ENCODE peak calls at places on chromosomes 6 and 20, in nine cellular contexts. D is mammary epithelial cell; X is brain microvascular endothelial cell; K is tibial artery; G is CD4-positive, alpha-beta memory T cell; O is heart right ventricle; B is astrocyte; W is CD8-positive, alpha-beta memory T cell; S is colonic mucosa. T is an unnamed sample.

GRCh38 chr20:37562695-37563480 is 35.2 kb upstream of the BLCAP start:
- DNase-seq in D (no peak), X (no peak), K (no peak), G (no peak), O (no peak), B (no peak), W (no peak), S (no peak), T (no peak)

GRCh38 chr6:129863664-129864063 is 2.5 kb upstream of the TMEM244 start:
- DNase-seq in D (peak), X (peak), K (no peak), G (no peak), O (no peak), B (peak), W (no peak), S (no peak), T (peak)

GRCh38 chr6:31738048-31738979 is 1.5 kb upstream of the MSH5 start:
- DNase-seq in D (peak), X (peak), K (peak), G (peak), O (peak), B (peak), W (peak), S (peak), T (peak)

GRCh38 chr20:57221916-57222630 is 44.4 kb downstream of the BMP7 start:
- DNase-seq in D (no peak), X (no peak), K (no peak), G (no peak), O (no peak), B (no peak), W (no peak), S (no peak), T (no peak)

GRCh38 chr6:45472383-45472782 is 94.6 kb upstream of the SUPT3H start:
- DNase-seq in D (no peak), X (peak), K (no peak), G (no peak), O (peak), B (peak), W (no peak), S (no peak), T (no peak)

GRCh38 chr20:3071266-3071609 is 182 bp upstream of the OXT start:
- DNase-seq in D (no peak), X (no peak), K (no peak), G (no peak), O (no peak), B (no peak), W (no peak), S (no peak), T (no peak)

GRCh38 chr6:111171577-111172400 is 84.5 kb downstream of the SLC16A10 start:
- DNase-seq in D (peak), X (no peak), K (no peak), G (no peak), O (no peak), B (no peak), W (no peak), S (no peak), T (no peak)

GRCh38 chr6:51963980-51964379 is 123.4 kb downstream of the PKHD1 start:
- DNase-seq in D (no peak), X (no peak), K (no peak), G (no peak), O (no peak), B (no peak), W (no peak), S (no peak), T (no peak)

GRCh38 chr6:79640146-79641111 is 9.3 kb downstream of the SH3BGRL2 start:
- DNase-seq in D (no peak), X (no peak), K (no peak), G (no peak), O (peak), B (no peak), W (no peak), S (no peak), T (no peak)

GRCh38 chr6:56314683-56315523 is 67.5 kb upstream of the COL21A1 start:
- DNase-seq in D (peak), X (peak), K (no peak), G (no peak), O (no peak), B (peak), W (no peak), S (no peak), T (peak)

GRCh38 chr6:164690241-164690640 is 619.2 kb downstream of the C6orf118 start:
- DNase-seq in D (no peak), X (no peak), K (no peak), G (no peak), O (no peak), B (peak), W (no peak), S (no peak), T (no peak)
- H3K27ac ChIP-seq in D (no peak), X (no peak), K (no peak), G (no peak), O (no peak), B (no peak), W (no peak), S (no peak), T (no peak)

GRCh38 chr6:137731960-137732616 is 135.0 kb upstream of the TNFAIP3 start:
- DNase-seq in D (peak), X (peak), K (no peak), G (no peak), O (no peak), B (peak), W (no peak), S (no peak), T (peak)
- H3K27ac ChIP-seq in D (no peak), X (peak), K (no peak), G (no peak), O (peak), B (no peak), W (no peak), S (peak), T (no peak)

GRCh38 chr6:26129656-26130055 is 42.4 kb downstream of the HFE start:
- DNase-seq in D (no peak), X (no peak), K (no peak), G (peak), O (no peak), B (no peak), W (no peak), S (no peak), T (no peak)
- H3K27ac ChIP-seq in D (no peak), X (no peak), K (no peak), G (no peak), O (no peak), B (no peak), W (no peak), S (no peak), T (no peak)

GRCh38 chr20:34561661-34562060 is 3.1 kb downstream of the MAP1LC3A start:
- DNase-seq in D (no peak), X (no peak), K (no peak), G (no peak), O (no peak), B (no peak), W (no peak), S (no peak), T (no peak)
- H3K27ac ChIP-seq in D (no peak), X (no peak), K (no peak), G (no peak), O (no peak), B (no peak), W (no peak), S (no peak), T (peak)

GRCh38 chr6:23457321-23457720 is 668.7 kb upstream of the NRSN1 start:
- DNase-seq in D (no peak), X (no peak), K (no peak), G (no peak), O (no peak), B (no peak), W (no peak), S (no peak), T (no peak)

GRCh38 chr6:23454090-23454998 is 671.7 kb upstream of the NRSN1 start:
- DNase-seq in D (peak), X (peak), K (no peak), G (no peak), O (no peak), B (peak), W (no peak), S (no peak), T (peak)

GRCh38 chr6:23455754-23456153 is 670.3 kb upstream of the NRSN1 start:
- DNase-seq in D (no peak), X (no peak), K (no peak), G (no peak), O (no peak), B (no peak), W (no peak), S (no peak), T (no peak)

GRCh38 chr6:23456396-23456795 is 669.6 kb upstream of the NRSN1 start:
- DNase-seq in D (no peak), X (peak), K (no peak), G (no peak), O (no peak), B (no peak), W (no peak), S (no peak), T (no peak)
- H3K27ac ChIP-seq in D (no peak), X (no peak), K (no peak), G (no peak), O (no peak), B (no peak), W (no peak), S (no peak), T (no peak)

GRCh38 chr6:2961971-2962370 is 9.4 kb downstream of the SERPINB6 start:
- DNase-seq in D (no peak), X (no peak), K (no peak), G (no peak), O (no peak), B (no peak), W (no peak), S (peak), T (no peak)

GRCh38 chr6:2963756-2964155 is 7.6 kb downstream of the SERPINB6 start:
- DNase-seq in D (no peak), X (no peak), K (no peak), G (no peak), O (no peak), B (no peak), W (no peak), S (no peak), T (no peak)

GRCh38 chr6:2961491-2961890 is 9.9 kb downstream of the SERPINB6 start:
- DNase-seq in D (no peak), X (no peak), K (no peak), G (no peak), O (no peak), B (no peak), W (no peak), S (no peak), T (no peak)

GRCh38 chr6:2960935-2961334 is 10.4 kb downstream of the SERPINB6 start:
- DNase-seq in D (no peak), X (no peak), K (no peak), G (no peak), O (no peak), B (no peak), W (no peak), S (no peak), T (no peak)

GRCh38 chr6:2962636-2963035 is 8.7 kb downstream of the SERPINB6 start:
- DNase-seq in D (no peak), X (no peak), K (no peak), G (no peak), O (no peak), B (no peak), W (no peak), S (no peak), T (no peak)
- H3K27ac ChIP-seq in D (no peak), X (no peak), K (peak), G (no peak), O (peak), B (no peak), W (no peak), S (peak), T (no peak)

GRCh38 chr6:16212276-16212675 is 26.1 kb upstream of the GMPR start:
- DNase-seq in D (no peak), X (no peak), K (no peak), G (no peak), O (no peak), B (no peak), W (no peak), S (no peak), T (no peak)

GRCh38 chr6:16217156-16217721 is 21.1 kb upstream of the GMPR start:
- DNase-seq in D (no peak), X (no peak), K (no peak), G (no peak), O (no peak), B (no peak), W (no peak), S (peak), T (no peak)

GRCh38 chr6:16216501-16217155 is 21.8 kb upstream of the GMPR start:
- DNase-seq in D (no peak), X (no peak), K (no peak), G (no peak), O (no peak), B (peak), W (no peak), S (peak), T (no peak)
- H3K27ac ChIP-seq in D (no peak), X (no peak), K (peak), G (no peak), O (peak), B (no peak), W (peak), S (no peak), T (no peak)